ENCODE peak calls at places on chromosome 16, in six cellular contexts. B, K, O, W, R and L are unnamed samples. For H3K36me3, the result is how much of the 10 kb centered on the place peaks cover.

GRCh38 chr16:49189286-49189685 is 92.4 kb downstream of the CBLN1 start:
- DNase-seq in B (no peak), K (no peak), O (no peak), W (no peak), R (no peak), L (no peak)

GRCh38 chr16:86257546-86257945 is 252.8 kb upstream of the FOXF1 start:
- DNase-seq in B (no peak), K (no peak), O (no peak), W (no peak), R (no peak), L (no peak)

GRCh38 chr16:47156816-47157215 is 13.1 kb upstream of the NETO2 start:
- DNase-seq in B (no peak), K (no peak), O (no peak), W (no peak), R (no peak), L (no peak)

GRCh38 chr16:66523861-66524354 is 26.0 kb downstream of the TK2 start:
- DNase-seq in B (no peak), K (no peak), O (no peak), W (no peak), R (no peak), L (no peak)

GRCh38 chr16:8951447-8952280 is 12.0 kb downstream of the USP7 start:
- DNase-seq in B (no peak), K (no peak), O (no peak), W (no peak), R (no peak), L (no peak)

GRCh38 chr16:56221995-56222394 is 30.7 kb downstream of the GNAO1 start:
- DNase-seq in B (no peak), K (no peak), O (no peak), W (no peak), R (no peak), L (no peak)

GRCh38 chr16:56748191-56748590 is 18.3 kb downstream of the NUP93 start:
- DNase-seq in B (no peak), K (no peak), O (no peak), W (no peak), R (no peak), L (no peak)

GRCh38 chr16:81601008-81601428 is 156.4 kb downstream of the CMIP start:
- DNase-seq in B (peak), K (peak), O (no peak), W (no peak), R (no peak), L (no peak)

GRCh38 chr16:1341495-1342388 is 8.3 kb downstream of the BAIAP3 start:
- DNase-seq in B (no peak), K (no peak), O (no peak), W (no peak), R (no peak), L (no peak)

GRCh38 chr16:71848622-71849021 is 2.8 kb downstream of the ATXN1L start:
- DNase-seq in B (no peak), K (no peak), O (no peak), W (no peak), R (no peak), L (no peak)
- H3K36me3 ChIP-seq in B (under half), K (under half), O (under half), W (under half), R (under half), L (under half)

GRCh38 chr16:84095466-84095865 is 21.3 kb downstream of the MBTPS1 start:
- DNase-seq in B (no peak), K (no peak), O (no peak), W (no peak), R (no peak), L (peak)
- H3K36me3 ChIP-seq in B (half or more), K (under half), O (under half), W (under half), R (under half), L (under half)

GRCh38 chr16:85091522-85091910 is 20.8 kb downstream of the CIBAR2 start:
- DNase-seq in B (no peak), K (no peak), O (no peak), W (no peak), R (no peak), L (no peak)

GRCh38 chr16:85092309-85092708 is 20.0 kb downstream of the CIBAR2 start:
- DNase-seq in B (no peak), K (no peak), O (no peak), W (no peak), R (no peak), L (no peak)

GRCh38 chr16:85089485-85089884 is 22.8 kb downstream of the CIBAR2 start:
- DNase-seq in B (no peak), K (peak), O (peak), W (no peak), R (no peak), L (no peak)

GRCh38 chr16:85090166-85090565 is 22.1 kb downstream of the CIBAR2 start:
- DNase-seq in B (no peak), K (peak), O (no peak), W (no peak), R (no peak), L (no peak)

DNA sequence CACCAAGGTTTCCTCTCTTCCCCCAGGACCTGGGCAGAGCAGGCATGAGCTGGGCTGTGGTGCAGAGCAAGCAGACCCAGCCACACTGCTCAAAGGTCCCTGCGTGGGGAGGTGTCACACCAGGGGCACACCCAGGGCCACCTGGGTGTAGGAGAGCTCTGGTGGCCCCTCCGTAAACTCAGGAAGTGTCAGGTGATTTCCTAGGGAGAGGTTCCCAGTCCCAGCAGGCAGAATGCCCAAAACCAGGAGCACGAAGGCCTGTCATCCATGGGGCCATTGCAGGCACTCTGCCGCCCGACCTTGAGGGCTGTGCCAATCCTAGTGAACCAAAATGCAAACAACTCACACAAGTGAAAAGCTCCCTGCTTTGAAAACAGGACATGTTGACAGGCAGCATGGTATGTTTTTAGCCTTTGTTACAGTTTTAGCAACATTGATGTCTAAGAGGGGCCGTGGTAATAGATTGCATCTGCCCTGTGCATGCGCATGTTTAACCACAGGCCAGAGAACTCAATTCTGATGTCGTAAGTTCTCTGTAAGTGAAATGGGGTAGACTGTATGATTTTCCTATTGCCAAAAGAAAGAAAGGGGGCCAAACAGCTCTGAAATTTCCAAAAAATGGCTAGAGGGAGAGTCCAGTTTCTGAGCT is 21.3 kb downstream of the CIBAR2 start:
- DNase-seq in B (no peak), K (no peak), O (no peak), W (peak), R (no peak), L (peak)
- H3K36me3 ChIP-seq in B (under half), K (under half), O (under half), W (under half), R (under half), L (under half)

GRCh38 chr16:74770826-74771526 is 3.6 kb downstream of the FA2H start:
- DNase-seq in B (no peak), K (no peak), O (no peak), W (no peak), R (no peak), L (peak)
- H3K36me3 ChIP-seq in B (under half), K (under half), O (under half), W (under half), R (under half), L (under half)

GRCh38 chr16:70374213-70374612 is 27.5 kb downstream of the DDX19A start:
- DNase-seq in B (no peak), K (no peak), O (no peak), W (no peak), R (no peak), L (no peak)
- H3K36me3 ChIP-seq in B (half or more), K (under half), O (under half), W (under half), R (under half), L (under half)

GRCh38 chr16:89547860-89548259 is 12.6 kb upstream of the RPL13 start:
- DNase-seq in B (no peak), K (no peak), O (no peak), W (no peak), R (no peak), L (no peak)
- H3K36me3 ChIP-seq in B (half or more), K (under half), O (under half), W (under half), R (half or more), L (under half)

DNA sequence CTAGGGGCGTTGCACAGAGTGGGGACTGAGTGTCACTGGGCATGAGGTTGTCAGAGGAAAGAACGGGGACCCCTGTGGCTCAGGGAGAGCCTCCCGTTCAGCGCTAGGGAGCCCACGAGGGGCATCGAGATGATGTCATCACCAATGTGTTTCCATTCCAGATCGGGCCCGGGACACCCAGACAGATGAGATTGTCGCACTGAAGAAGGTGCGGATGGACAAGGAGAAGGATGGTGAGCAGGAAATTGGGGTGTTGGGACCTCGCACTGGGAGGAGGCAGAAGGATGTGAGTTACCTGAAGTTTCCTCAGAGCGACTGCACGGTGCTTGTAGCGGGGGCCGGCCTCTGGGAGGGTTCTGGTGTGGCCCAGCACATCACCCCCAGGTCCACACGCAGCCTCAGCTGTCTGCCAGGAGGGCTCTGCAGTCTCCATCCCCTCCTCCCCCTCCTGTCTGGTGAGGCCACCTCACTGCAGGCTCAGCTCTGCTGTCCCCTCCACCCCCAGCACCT is 4.0 kb downstream of the CDK10 start:
- DNase-seq in B (no peak), K (no peak), O (no peak), W (no peak), R (no peak), L (no peak)
- H3K36me3 ChIP-seq in B (under half), K (under half), O (under half), W (under half), R (under half), L (under half)